ENCODE peak calls at places on chromosomes 6 and 20, in six cellular contexts. E is brain microvascular endothelial cell, T is renal cortical epithelial cell, V is anterior cingulate cortex, F is NCI-H1417, L is A673. Q is an unnamed sample.

GRCh38 chr20:3203315-3204123 is 963 bp downstream of the DDRGK1 start:
- DNase-seq in E (no peak), T (peak; percentile 18), V (no peak), F (peak; percentile 47), L (peak; percentile 39), Q (peak; percentile 45)

GRCh38 chr20:54132612-54133433 is 41.0 kb downstream of the CYP24A1 start:
- DNase-seq in E (peak; percentile 96), T (peak; percentile 99), V (no peak), F (peak; percentile 63), L (peak; percentile 78), Q (no peak)

GRCh38 chr6:42166444-42167141 is 6.6 kb upstream of the GUCA1A start:
- DNase-seq in E (peak; percentile 59), T (peak; percentile 61), V (peak; percentile 5), F (peak; percentile 73), L (peak; percentile 86), Q (peak; percentile 78)

GRCh38 chr6:37565267-37566208 is 65.8 kb upstream of the CCDC167 start:
- DNase-seq in E (no peak), T (no peak), V (peak; percentile 57), F (peak; percentile 59), L (peak; percentile 18), Q (no peak)

GRCh38 chr20:38395165-38395564 is 40.0 kb downstream of the SNHG17 start:
- DNase-seq in E (no peak), T (peak; percentile 65), V (no peak), F (no peak), L (no peak), Q (no peak)

GRCh38 chr6:41047745-41048742 is 5.0 kb upstream of the APOBEC2 start:
- DNase-seq in E (no peak), T (no peak), V (no peak), F (no peak), L (no peak), Q (no peak)

GRCh38 chr6:51025082-51025777 is 206.6 kb downstream of the TFAP2B start:
- DNase-seq in E (peak; percentile 49), T (peak; percentile 92), V (no peak), F (no peak), L (no peak), Q (no peak)

GRCh38 chr6:33118525-33119123 is 42.8 kb downstream of the HLA-DPB1 start:
- DNase-seq in E (peak; percentile 16), T (peak; percentile 50), V (no peak), F (peak; percentile 66), L (peak; percentile 71), Q (no peak)

GRCh38 chr6:146827216-146827928 is 228.6 kb downstream of the ADGB start:
- DNase-seq in E (no peak), T (no peak), V (no peak), F (no peak), L (no peak), Q (no peak)

GRCh38 chr20:50380697-50381040 is 129.5 kb upstream of the PTPN1 start:
- DNase-seq in E (peak; percentile 16), T (no peak), V (no peak), F (no peak), L (peak; percentile 80), Q (no peak)

GRCh38 chr6:134979142-134979541 is 29.2 kb upstream of the ALDH8A1 start:
- DNase-seq in E (no peak), T (no peak), V (no peak), F (no peak), L (no peak), Q (peak; percentile 38)

GRCh38 chr6:106820412-106820852 is 154.1 kb downstream of the CD24 start:
- DNase-seq in E (no peak), T (peak; percentile 96), V (no peak), F (no peak), L (no peak), Q (no peak)

GRCh38 chr20:22795897-22796296 is 211.5 kb upstream of the FOXA2 start:
- DNase-seq in E (peak; percentile 99), T (peak; percentile 96), V (no peak), F (no peak), L (no peak), Q (no peak)

GRCh38 chr6:144353871-144354314 is 68.8 kb downstream of the UTRN start:
- DNase-seq in E (no peak), T (no peak), V (no peak), F (no peak), L (no peak), Q (no peak)

GRCh38 chr6:74967821-74968220 is 238.0 kb downstream of the COL12A1 start:
- DNase-seq in E (no peak), T (peak; percentile 8), V (no peak), F (no peak), L (no peak), Q (no peak)

GRCh38 chr6:21767891-21768659 is 174.5 kb downstream of the SOX4 start:
- DNase-seq in E (no peak), T (peak; percentile 86), V (no peak), F (no peak), L (peak; percentile 60), Q (no peak)

GRCh38 chr20:23325107-23325506 is 25.5 kb upstream of the NXT1 start:
- DNase-seq in E (no peak), T (no peak), V (no peak), F (no peak), L (no peak), Q (no peak)

GRCh38 chr20:53829706-53830521 is 236.3 kb upstream of the ZNF217 start:
- DNase-seq in E (peak; percentile 46), T (peak; percentile 75), V (no peak), F (peak; percentile 60), L (peak; percentile 98), Q (no peak)

GRCh38 chr20:54452277-54452676 is 23.1 kb upstream of the DOK5 start:
- DNase-seq in E (no peak), T (no peak), V (no peak), F (no peak), L (no peak), Q (no peak)

GRCh38 chr20:53934421-53935352 is 135.7 kb downstream of the BCAS1 start:
- DNase-seq in E (peak; percentile 95), T (peak; percentile 54), V (no peak), F (no peak), L (peak; percentile 94), Q (no peak)

GRCh38 chr20:1535420-1536175 is 21.9 kb downstream of the SIRPD start:
- DNase-seq in E (no peak), T (no peak), V (no peak), F (no peak), L (no peak), Q (no peak)

GRCh38 chr20:19875746-19876145 is 117.7 kb downstream of the RIN2 start:
- DNase-seq in E (no peak), T (no peak), V (no peak), F (no peak), L (no peak), Q (no peak)

GRCh38 chr20:45983279-45983743 is 11.3 kb upstream of the ZNF335 start:
- DNase-seq in E (no peak), T (no peak), V (no peak), F (no peak), L (no peak), Q (no peak)

GRCh38 chr20:54431545-54431944 is 43.8 kb upstream of the DOK5 start:
- DNase-seq in E (no peak), T (peak; percentile 22), V (peak; percentile 38), F (no peak), L (no peak), Q (no peak)

GRCh38 chr6:134347916-134348805 is 30.2 kb upstream of the SGK1 start:
- DNase-seq in E (peak; percentile 99), T (no peak), V (peak; percentile 20), F (peak; percentile 85), L (no peak), Q (no peak)

GRCh38 chr20:44024820-44025580 is 110.3 kb downstream of the TOX2 start:
- DNase-seq in E (no peak), T (no peak), V (no peak), F (no peak), L (no peak), Q (no peak)

GRCh38 chr6:158061361-158061708 is 79.7 kb downstream of the SYNJ2 start:
- DNase-seq in E (no peak), T (no peak), V (no peak), F (peak; percentile 18), L (no peak), Q (no peak)

GRCh38 chr20:23967616-23967979 is 21.0 kb downstream of the GGTLC1 start:
- DNase-seq in E (no peak), T (no peak), V (no peak), F (no peak), L (no peak), Q (no peak)

GRCh38 chr6:157017861-157018260 is 240.7 kb downstream of the ARID1B start:
- DNase-seq in E (no peak), T (peak; percentile 98), V (no peak), F (no peak), L (no peak), Q (no peak)

GRCh38 chr20:38032585-38033329 is 499 bp downstream of the TTI1 start:
- DNase-seq in E (no peak), T (no peak), V (no peak), F (peak; percentile 53), L (no peak), Q (no peak)

GRCh38 chr6:21023210-21023609 is 489.0 kb downstream of the CDKAL1 start:
- DNase-seq in E (no peak), T (peak; percentile 28), V (no peak), F (no peak), L (no peak), Q (no peak)

GRCh38 chr6:111818539-111819226 is 54.6 kb downstream of the FYN start:
- DNase-seq in E (no peak), T (no peak), V (no peak), F (no peak), L (no peak), Q (no peak)

GRCh38 chr6:31948753-31949413 is 3.0 kb downstream of the CFB start:
- DNase-seq in E (peak; percentile 30), T (no peak), V (no peak), F (no peak), L (no peak), Q (no peak)

GRCh38 chr6:137271245-137272183 is 52.3 kb upstream of the IFNGR1 start:
- DNase-seq in E (peak; percentile 24), T (peak; percentile 74), V (no peak), F (peak; percentile 39), L (peak; percentile 56), Q (no peak)

GRCh38 chr20:58829531-58829941 is 21.2 kb downstream of the GNAS-AS1 start:
- DNase-seq in E (no peak), T (no peak), V (peak; percentile 13), F (no peak), L (peak; percentile 62), Q (no peak)

GRCh38 chr6:143061597-143062385 is 1.1 kb downstream of the AIG1 start:
- DNase-seq in E (no peak), T (peak; percentile 20), V (no peak), F (no peak), L (no peak), Q (no peak)

GRCh38 chr6:31815025-31815838 is at the start of the genes HSPA1A and HSPA1L:
- DNase-seq in E (peak; percentile 97), T (peak; percentile 88), V (peak; percentile 99), F (peak; percentile 94), L (peak; percentile 99), Q (peak; percentile 70)

GRCh38 chr6:43817192-43817591 is 47.2 kb downstream of the VEGFA start:
- DNase-seq in E (peak; percentile 32), T (no peak), V (no peak), F (no peak), L (peak; percentile 33), Q (no peak)

Q was measured in activated CD4-positive, CD25-positive, alpha-beta regulatory T cell treated with anti-CD3 and anti-CD28 coated beads, Interleukin-2, amount 50 U/mL, for 72 hours.